ENCODE peak calls at places on chromosome 12, in nine cellular contexts. U is suprapubic skin, X is tibial artery, E is A549, L is H9, P is heart left ventricle, C is esophagus muscularis mucosa, S is heart right ventricle, Q is HCT116. F is an unnamed sample. For H3K4me1, the result is how much of the 10 kb centered on the place peaks cover.

GRCh38 chr12:74620932-74621331 is 83.3 kb downstream of the ATXN7L3B start:
- DNase-seq in X (no peak), L (no peak), P (no peak), E (no peak), U (no peak), C (no peak), S (no peak), Q (no peak), F (no peak)

GRCh38 chr12:100741084-100741711 is 53.4 kb upstream of the ANO4 start:
- DNase-seq in P (no peak), L (no peak), Q (peak), X (no peak), S (no peak), E (peak), U (no peak), C (no peak), F (no peak)

GRCh38 chr12:97960741-97961608 is 498.4 kb downstream of the RMST start:
- DNase-seq in P (no peak), L (peak), E (peak), S (no peak), U (no peak), Q (peak), C (no peak), X (no peak), F (no peak)

GRCh38 chr12:125220404-125221273 is 155.4 kb downstream of the AACS start:
- DNase-seq in E (no peak), S (no peak), X (no peak), Q (no peak), U (no peak), C (no peak), L (no peak), P (no peak), F (no peak)

GRCh38 chr12:991350-992278 is 591 bp downstream of the ERC1 start:
- DNase-seq in X (no peak), P (no peak), U (peak), Q (no peak), E (peak), S (no peak), L (peak), C (no peak), F (no peak)

GRCh38 chr12:27549801-27550652 is 26.0 kb downstream of the PPFIBP1 start:
- DNase-seq in U (peak), C (peak), X (peak), Q (peak), S (peak), E (peak), P (peak), L (peak), F (no peak)

GRCh38 chr12:110689002-110689600 is at the start of gene HVCN1:
- DNase-seq in X (peak), C (no peak), S (peak), P (peak), E (no peak), Q (no peak), U (peak), L (peak), F (peak)

GRCh38 chr12:77924703-77925102 is 94.0 kb downstream of the NAV3 start:
- DNase-seq in C (no peak), S (no peak), X (no peak), Q (no peak), P (no peak), U (no peak), L (no peak), E (no peak), F (no peak)

GRCh38 chr12:68675098-68675842 is 11.5 kb upstream of the NUP107 start:
- DNase-seq in P (peak), E (no peak), X (no peak), Q (no peak), L (no peak), C (no peak), S (no peak), U (no peak), F (peak)

GRCh38 chr12:12263909-12264308 is 2.9 kb downstream of the LRP6 start:
- DNase-seq in L (no peak), C (no peak), U (no peak), P (no peak), S (no peak), Q (no peak), X (no peak), E (no peak), F (no peak)

GRCh38 chr12:99390707-99391106 is 256.8 kb upstream of the GARIN6 start:
- DNase-seq in U (no peak), X (no peak), Q (no peak), L (peak), S (no peak), C (no peak), E (peak), P (no peak), F (no peak)

GRCh38 chr12:116885496-116885895 is 4.3 kb upstream of the HRK start:
- DNase-seq in U (no peak), C (no peak), Q (no peak), E (no peak), X (no peak), S (no peak), P (no peak), L (no peak), F (no peak)

GRCh38 chr12:25251749-25252148 is 1.0 kb upstream of the KRAS start:
- DNase-seq in U (no peak), C (no peak), Q (no peak), S (no peak), E (no peak), P (no peak), L (no peak), X (no peak), F (no peak)

GRCh38 chr12:123384318-123384993 is 524 bp downstream of the KMT5A start:
- DNase-seq in Q (no peak), P (no peak), C (no peak), U (no peak), E (no peak), L (no peak), X (no peak), S (peak), F (peak)

GRCh38 chr12:52062167-52063080 is 7.4 kb upstream of the ATG101 start:
- DNase-seq in L (no peak), X (no peak), E (no peak), P (no peak), C (no peak), Q (no peak), S (no peak), U (peak), F (no peak)

GRCh38 chr12:45223868-45224267 is 8.0 kb downstream of the ANO6 start:
- DNase-seq in U (no peak), X (no peak), L (no peak), P (no peak), E (no peak), S (no peak), C (no peak), Q (no peak), F (no peak)

GRCh38 chr12:106907411-106907810 is 48.3 kb upstream of the TMEM263 start:
- DNase-seq in S (no peak), X (no peak), C (no peak), U (no peak), E (no peak), L (no peak), Q (no peak), P (no peak), F (no peak)

GRCh38 chr12:87866602-87867292 is 162.5 kb downstream of the C12orf50 start:
- DNase-seq in S (no peak), C (no peak), Q (peak), L (peak), U (no peak), E (no peak), X (no peak), P (no peak), F (no peak)

GRCh38 chr12:40034156-40034555 is 71.7 kb downstream of the SLC2A13 start:
- DNase-seq in U (no peak), X (no peak), P (no peak), L (no peak), C (no peak), Q (no peak), E (no peak), S (no peak), F (no peak)

GRCh38 chr12:105474672-105475071 is 144.2 kb downstream of the C12orf75 start:
- DNase-seq in E (no peak), U (no peak), P (no peak), L (no peak), Q (no peak), S (no peak), C (no peak), X (no peak), F (no peak)

GRCh38 chr12:130141901-130142683 is 20.2 kb upstream of the FZD10 start:
- DNase-seq in X (no peak), E (no peak), L (no peak), U (no peak), C (no peak), S (no peak), P (no peak), Q (no peak), F (no peak)

GRCh38 chr12:106487664-106488063 is 95.1 kb upstream of the RFX4 start:
- DNase-seq in U (no peak), S (no peak), L (no peak), P (no peak), X (no peak), E (no peak), Q (no peak), C (no peak), F (no peak)

GRCh38 chr12:70843363-70843762 is 77.2 kb downstream of the PTPRR start:
- DNase-seq in L (no peak), Q (no peak), U (no peak), S (no peak), P (no peak), E (no peak), X (no peak), C (no peak), F (no peak)

GRCh38 chr12:106282457-106283097 is 20.0 kb upstream of the TCP11L2 start:
- DNase-seq in U (no peak), L (peak), Q (peak), X (no peak), P (no peak), S (peak), E (peak), C (peak), F (no peak)

GRCh38 chr12:9750276-9751203 is 10.2 kb downstream of the CD69 start:
- DNase-seq in X (peak), Q (peak), L (peak), P (no peak), S (no peak), C (no peak), E (peak), U (no peak), F (peak)

GRCh38 chr12:110279976-110280783 is 867 bp upstream of the ATP2A2 start:
- DNase-seq in Q (no peak), S (peak), P (peak), E (peak), C (no peak), X (peak), L (peak), U (peak), F (peak)

GRCh38 chr12:116578051-116578450 is 18.9 kb downstream of the MAP1LC3B2 start:
- DNase-seq in C (no peak), S (no peak), P (no peak), X (no peak), E (no peak), Q (no peak), U (no peak), L (no peak), F (no peak)

GRCh38 chr12:62305778-62306177 is 45.6 kb downstream of the USP15 start:
- DNase-seq in E (no peak), S (no peak), C (no peak), U (no peak), L (no peak), Q (no peak), X (no peak), P (no peak), F (no peak)

GRCh38 chr12:10190558-10191388 is 11.9 kb downstream of the TMEM52B start:
- DNase-seq in L (peak), C (no peak), S (peak), U (no peak), Q (peak), P (peak), E (peak), X (peak), F (peak)

GRCh38 chr12:105330283-105330937 is at the start of gene C12orf75:
- DNase-seq in L (peak), E (peak), P (peak), Q (peak), U (peak), C (no peak), S (peak), X (peak), F (peak)

GRCh38 chr12:64946132-64946829 is 121.8 kb downstream of the TBC1D30 start:
- DNase-seq in L (no peak), Q (no peak), X (no peak), S (peak), C (no peak), P (peak), U (no peak), E (no peak), F (no peak)

GRCh38 chr12:84117190-84117589 is 795.4 kb downstream of the SLC6A15 start:
- DNase-seq in E (peak), C (no peak), P (no peak), U (no peak), S (no peak), X (no peak), Q (no peak), L (no peak), F (no peak)

GRCh38 chr12:26011099-26011498 is 52.6 kb downstream of the RASSF8 start:
- DNase-seq in C (no peak), U (no peak), E (no peak), P (no peak), L (no peak), X (no peak), Q (no peak), S (no peak), F (no peak)

GRCh38 chr12:110179291-110179690 is 55.1 kb downstream of the IFT81 start:
- DNase-seq in E (no peak), L (no peak), C (no peak), S (no peak), Q (no peak), P (no peak), X (no peak), U (no peak), F (no peak)

GRCh38 chr12:69511870-69512269 is 41.7 kb downstream of the FRS2 start:
- DNase-seq in L (no peak), Q (no peak), P (no peak), U (no peak), X (no peak), S (no peak), E (no peak), C (no peak), F (no peak)

GRCh38 chr12:12147111-12147510 is 76.4 kb downstream of the BCL2L14 start:
- DNase-seq in Q (no peak), L (no peak), X (no peak), C (no peak), P (no peak), S (no peak), E (no peak), U (no peak), F (no peak)

GRCh38 chr12:110165540-110166159 is 41.5 kb downstream of the IFT81 start:
- DNase-seq in L (peak), Q (no peak), S (no peak), U (no peak), P (no peak), X (no peak), C (no peak), E (no peak), F (no peak)

GRCh38 chr12:56046027-56046780 is 4.5 kb downstream of the RPS26 start:
- DNase-seq in X (no peak), U (no peak), P (no peak), Q (no peak), S (no peak), L (no peak), E (no peak), C (no peak), F (no peak)
- TF ChIP-seq CTCF in X (no peak), U (no peak), P (no peak), Q (no peak), S (no peak), L (no peak), E (no peak), C (no peak), F (no peak)

GRCh38 chr12:81212996-81213696 is 135.3 kb downstream of the ACSS3 start:
- DNase-seq in L (no peak), Q (no peak), X (no peak), S (no peak), P (no peak), C (no peak), U (no peak), E (no peak), F (no peak)
- H3K4me1 ChIP-seq in L (under half), Q (under half), X (under half), S (under half), P (under half), C (under half), U (under half), E (under half), F (under half)

GRCh38 chr12:49232940-49233841 is 31.7 kb upstream of the TUBA1C start:
- DNase-seq in S (peak), Q (no peak), X (peak), C (no peak), E (no peak), L (peak), P (peak), U (no peak), F (no peak)
- TF ChIP-seq CTCF in S (no peak), Q (no peak), X (peak), C (peak), E (no peak), L (no peak), P (no peak), U (no peak), F (no peak)

DNA sequence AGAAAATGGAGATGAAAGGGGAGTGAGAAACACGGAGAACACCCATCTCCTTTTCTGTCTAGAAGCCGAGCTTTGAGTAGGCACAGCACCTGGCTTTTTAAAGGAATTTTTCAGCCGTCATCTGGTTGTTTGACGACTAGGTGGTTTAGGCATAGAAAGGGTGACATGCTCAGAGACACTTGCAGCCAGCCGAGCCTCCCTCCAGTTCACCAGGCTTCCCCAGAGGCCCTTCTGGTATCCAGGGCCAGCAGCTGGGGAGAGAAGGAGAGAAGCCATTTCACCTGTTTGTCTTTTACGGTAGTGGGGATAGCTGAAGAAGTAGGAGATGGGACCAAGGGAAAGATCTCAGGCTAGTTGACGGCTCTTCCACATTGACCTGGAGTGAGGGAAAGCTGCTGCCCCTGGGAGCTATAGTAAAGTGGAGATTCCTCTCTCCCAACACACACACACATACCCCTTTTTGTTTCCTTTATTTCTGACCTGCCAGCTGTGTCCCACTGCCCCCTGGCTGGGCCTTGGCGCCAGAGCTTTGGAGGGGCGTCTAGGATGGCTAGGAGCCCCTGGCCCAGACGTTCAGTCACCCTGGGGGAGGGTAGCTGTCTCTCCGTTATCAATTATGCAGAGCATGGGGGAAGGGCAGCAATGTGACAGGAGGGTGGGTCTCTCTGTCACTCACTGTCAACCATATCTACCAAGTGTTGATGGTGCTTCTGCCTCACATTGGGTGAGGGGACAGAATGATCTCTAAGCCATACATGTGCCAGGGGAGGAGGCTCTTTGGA is 5.5 kb downstream of the MAP3K12 start:
- DNase-seq in X (no peak), P (no peak), Q (no peak), L (no peak), E (no peak), S (no peak), C (no peak), U (no peak), F (no peak)
- H3K4me1 ChIP-seq in X (under half), P (under half), Q (under half), L (under half), E (half or more), S (half or more), C (half or more), U (half or more), F (under half)

DNA sequence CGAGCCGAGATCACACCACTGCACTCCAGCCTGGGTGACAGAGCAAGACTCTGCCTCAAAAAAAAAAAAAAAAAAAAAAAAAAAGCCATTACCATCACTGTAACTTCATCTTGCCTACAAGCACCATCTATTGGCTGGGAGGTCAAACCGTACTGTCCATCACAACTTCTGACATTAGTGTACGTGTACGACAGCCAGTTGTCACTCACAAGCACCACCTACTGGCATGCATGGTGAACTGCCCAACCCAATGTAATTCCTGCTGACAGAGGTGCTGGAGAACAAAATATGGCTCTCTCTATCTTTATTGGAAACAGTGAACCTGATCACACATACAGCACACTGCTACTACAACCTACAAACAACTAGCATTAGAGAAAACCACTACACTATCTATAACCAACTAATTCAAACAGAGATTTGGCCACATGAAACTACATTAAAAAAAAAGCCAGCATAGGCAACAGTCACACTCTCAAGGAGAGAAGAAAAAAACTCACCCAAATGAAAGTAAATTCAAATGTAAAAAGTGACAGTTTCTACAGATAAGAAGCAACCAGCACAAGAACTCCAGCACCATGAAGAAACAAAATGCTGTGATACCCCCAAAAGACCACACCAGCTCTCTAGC is 82.3 kb downstream of the PUS7L start:
- DNase-seq in L (peak), S (no peak), E (peak), X (no peak), P (no peak), Q (peak), C (no peak), U (no peak), F (no peak)
- TF ChIP-seq CTCF in L (peak), S (no peak), E (peak), X (no peak), P (no peak), Q (peak), C (no peak), U (no peak), F (peak)

GRCh38 chr12:92597118-92597517 is 105.7 kb upstream of the PLEKHG7 start:
- DNase-seq in U (no peak), Q (no peak), E (no peak), X (no peak), S (no peak), P (no peak), C (no peak), L (no peak), F (no peak)
- H3K4me1 ChIP-seq in U (under half), Q (under half), E (under half), X (under half), S (under half), P (under half), C (under half), L (under half), F (under half)

GRCh38 chr12:94795520-94795919 is 145.2 kb upstream of the TMCC3 start:
- DNase-seq in S (no peak), U (no peak), X (no peak), P (no peak), L (peak), E (peak), Q (peak), C (no peak), F (no peak)
- TF ChIP-seq CTCF in S (no peak), U (no peak), X (no peak), P (no peak), L (no peak), E (no peak), Q (no peak), C (no peak), F (no peak)

DNA sequence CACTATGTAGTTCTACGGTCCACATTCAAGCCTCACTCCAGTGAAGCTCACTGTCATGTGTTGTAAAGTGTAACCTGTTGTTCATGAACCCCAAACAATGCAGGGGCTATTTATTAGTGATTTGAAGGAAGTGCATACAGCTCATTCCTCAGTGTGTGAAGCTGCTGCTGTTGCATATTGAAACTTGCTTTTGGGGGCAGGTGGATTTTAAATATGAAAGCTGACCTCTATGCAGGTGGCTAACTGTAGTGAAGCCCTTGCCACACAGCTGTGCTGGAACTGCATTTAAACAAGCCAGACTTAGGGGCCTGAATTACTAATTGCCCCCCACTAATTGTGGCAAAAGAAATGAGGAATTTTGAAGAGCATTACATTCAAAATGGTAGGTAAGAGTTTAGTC is 226.3 kb downstream of the ATP23 start:
- DNase-seq in X (no peak), Q (no peak), E (no peak), L (no peak), P (no peak), S (no peak), C (no peak), U (no peak), F (no peak)
- H3K4me1 ChIP-seq in X (under half), Q (under half), E (under half), L (under half), P (under half), S (under half), C (under half), U (under half), F (under half)

GRCh38 chr12:23950011-23950774 is 723 bp upstream of the SOX5 start:
- DNase-seq in E (no peak), S (no peak), Q (no peak), U (no peak), P (no peak), L (peak), X (peak), C (no peak), F (no peak)
- TF ChIP-seq CTCF in E (no peak), S (no peak), Q (no peak), U (no peak), P (no peak), L (peak), X (no peak), C (no peak), F (no peak)

F was measured in CD8-positive, alpha-beta T cell.